ENCODE peak calls at places on chromosomes 16 and 17, in six cellular contexts. One of them, this sample, is unnamed.
A peak's percentile ranks its signal among the peaks of the same experiment; 100 is the strongest.

GRCh38 chr17:75241996-75242460 is 19.4 kb downstream of the GGA3 start:
- DNase-seq in HL-60: no peak
- DNase-seq in WTC11: no peak
- DNase-seq in AG09309: no peak
- DNase-seq in neural crest cell: no peak
- DNase-seq in heart left ventricle: no peak
- DNase-seq in this sample: no peak

GRCh38 chr16:66911801-66912200 is 6.9 kb downstream of the CDH16 start:
- DNase-seq in HL-60: no peak
- DNase-seq in WTC11: no peak
- DNase-seq in AG09309: no peak
- DNase-seq in neural crest cell: no peak
- DNase-seq in heart left ventricle: no peak
- DNase-seq in this sample: no peak

GRCh38 chr16:3187798-3188674 is at the start of gene OR1F1:
- DNase-seq in HL-60: no peak
- DNase-seq in WTC11: peak; percentile 80
- DNase-seq in AG09309: no peak
- DNase-seq in neural crest cell: peak; percentile 35
- DNase-seq in heart left ventricle: no peak
- DNase-seq in this sample: no peak

GRCh38 chr17:31273511-31273910 is 23.5 kb downstream of the OMG start:
- DNase-seq in HL-60: no peak
- DNase-seq in WTC11: no peak
- DNase-seq in AG09309: no peak
- DNase-seq in neural crest cell: no peak
- DNase-seq in heart left ventricle: no peak
- DNase-seq in this sample: no peak

GRCh38 chr16:57604177-57604576 is 24.3 kb upstream of the ADGRG1 start:
- DNase-seq in HL-60: no peak
- DNase-seq in WTC11: no peak
- DNase-seq in AG09309: no peak
- DNase-seq in neural crest cell: no peak
- DNase-seq in heart left ventricle: no peak
- DNase-seq in this sample: no peak

GRCh38 chr16:27402964-27403600 is 1.1 kb downstream of the IL21R start:
- DNase-seq in HL-60: no peak
- DNase-seq in WTC11: no peak
- DNase-seq in AG09309: no peak
- DNase-seq in neural crest cell: no peak
- DNase-seq in heart left ventricle: no peak
- DNase-seq in this sample: no peak

GRCh38 chr16:11367483-11367906 is 22.2 kb downstream of the RMI2 start:
- DNase-seq in HL-60: no peak
- DNase-seq in WTC11: no peak
- DNase-seq in AG09309: no peak
- DNase-seq in neural crest cell: no peak
- DNase-seq in heart left ventricle: no peak
- DNase-seq in this sample: no peak

GRCh38 chr17:73142763-73143395 is 21.9 kb upstream of the SSTR2 start:
- DNase-seq in HL-60: peak; percentile 84
- DNase-seq in WTC11: no peak
- DNase-seq in AG09309: no peak
- DNase-seq in neural crest cell: no peak
- DNase-seq in heart left ventricle: no peak
- DNase-seq in this sample: no peak

GRCh38 chr17:30093463-30094147 is 23.0 kb upstream of the NSRP1 start:
- DNase-seq in HL-60: peak; percentile 64
- DNase-seq in WTC11: peak; percentile 72
- DNase-seq in AG09309: no peak
- DNase-seq in neural crest cell: peak; percentile 79
- DNase-seq in heart left ventricle: peak; percentile 29
- DNase-seq in this sample: peak; percentile 50

GRCh38 chr16:4345439-4346204 is 5.5 kb downstream of the PAM16 start:
- DNase-seq in HL-60: peak; percentile 84
- DNase-seq in WTC11: no peak
- DNase-seq in AG09309: no peak
- DNase-seq in neural crest cell: no peak
- DNase-seq in heart left ventricle: no peak
- DNase-seq in this sample: no peak

GRCh38 chr16:57134982-57135381 is 42.6 kb downstream of the CPNE2 start:
- DNase-seq in HL-60: no peak
- DNase-seq in WTC11: no peak
- DNase-seq in AG09309: no peak
- DNase-seq in neural crest cell: no peak
- DNase-seq in heart left ventricle: no peak
- DNase-seq in this sample: no peak

GRCh38 chr17:59406808-59407381 is 75.4 kb downstream of the YPEL2 start:
- DNase-seq in HL-60: no peak
- DNase-seq in WTC11: no peak
- DNase-seq in AG09309: no peak
- DNase-seq in neural crest cell: no peak
- DNase-seq in heart left ventricle: no peak
- DNase-seq in this sample: no peak

GRCh38 chr16:80711406-80711805 is 93.0 kb downstream of the CDYL2 start:
- DNase-seq in HL-60: no peak
- DNase-seq in WTC11: no peak
- DNase-seq in AG09309: no peak
- DNase-seq in neural crest cell: no peak
- DNase-seq in heart left ventricle: no peak
- DNase-seq in this sample: no peak

GRCh38 chr17:20999044-20999573 is 43.7 kb downstream of the USP22 start:
- DNase-seq in HL-60: no peak
- DNase-seq in WTC11: no peak
- DNase-seq in AG09309: no peak
- DNase-seq in neural crest cell: no peak
- DNase-seq in heart left ventricle: no peak
- DNase-seq in this sample: no peak

GRCh38 chr17:62681939-62682381 is 54.5 kb downstream of the MRC2 start:
- DNase-seq in HL-60: no peak
- DNase-seq in WTC11: no peak
- DNase-seq in AG09309: no peak
- DNase-seq in neural crest cell: no peak
- DNase-seq in heart left ventricle: no peak
- DNase-seq in this sample: no peak

GRCh38 chr16:25633549-25633948 is 58.2 kb upstream of the HS3ST4 start:
- DNase-seq in HL-60: no peak
- DNase-seq in WTC11: no peak
- DNase-seq in AG09309: no peak
- DNase-seq in neural crest cell: no peak
- DNase-seq in heart left ventricle: no peak
- DNase-seq in this sample: no peak

GRCh38 chr17:14299261-14300093 is 1.4 kb upstream of the HS3ST3B1 start:
- DNase-seq in HL-60: peak; percentile 6
- DNase-seq in WTC11: peak; percentile 68
- DNase-seq in AG09309: no peak
- DNase-seq in neural crest cell: no peak
- DNase-seq in heart left ventricle: no peak
- DNase-seq in this sample: no peak

GRCh38 chr17:59506907-59507726 is 58.3 kb upstream of the DHX40 start:
- DNase-seq in HL-60: no peak
- DNase-seq in WTC11: no peak
- DNase-seq in AG09309: no peak
- DNase-seq in neural crest cell: no peak
- DNase-seq in heart left ventricle: no peak
- DNase-seq in this sample: no peak

GRCh38 chr17:79366988-79367571 is 243.8 kb downstream of the RBFOX3 start:
- DNase-seq in HL-60: no peak
- DNase-seq in WTC11: no peak
- DNase-seq in AG09309: no peak
- DNase-seq in neural crest cell: no peak
- DNase-seq in heart left ventricle: no peak
- DNase-seq in this sample: no peak

GRCh38 chr17:75681289-75681688 is 14.2 kb downstream of the SAP30BP start:
- DNase-seq in HL-60: no peak
- DNase-seq in WTC11: no peak
- DNase-seq in AG09309: no peak
- DNase-seq in neural crest cell: no peak
- DNase-seq in heart left ventricle: no peak
- DNase-seq in this sample: no peak

GRCh38 chr17:40551091-40551873 is 14.0 kb downstream of the CCR7 start:
- DNase-seq in HL-60: no peak
- DNase-seq in WTC11: peak; percentile 6
- DNase-seq in AG09309: peak; percentile 100
- DNase-seq in neural crest cell: no peak
- DNase-seq in heart left ventricle: peak; percentile 66
- DNase-seq in this sample: no peak

GRCh38 chr17:47325176-47325575 is 1.4 kb downstream of the EFCAB13 start:
- DNase-seq in HL-60: no peak
- DNase-seq in WTC11: no peak
- DNase-seq in AG09309: no peak
- DNase-seq in neural crest cell: no peak
- DNase-seq in heart left ventricle: no peak
- DNase-seq in this sample: no peak

GRCh38 chr17:47320879-47321502 is 2.8 kb upstream of the EFCAB13 start:
- DNase-seq in HL-60: no peak
- DNase-seq in WTC11: no peak
- DNase-seq in AG09309: no peak
- DNase-seq in neural crest cell: no peak
- DNase-seq in heart left ventricle: no peak
- DNase-seq in this sample: no peak

GRCh38 chr17:47324224-47325020 is 667 bp downstream of the EFCAB13 start:
- DNase-seq in HL-60: peak; percentile 60
- DNase-seq in WTC11: peak; percentile 61
- DNase-seq in AG09309: no peak
- DNase-seq in neural crest cell: no peak
- DNase-seq in heart left ventricle: peak; percentile 67
- DNase-seq in this sample: no peak

GRCh38 chr17:47318197-47318918 is 5.4 kb upstream of the EFCAB13 start:
- DNase-seq in HL-60: no peak
- DNase-seq in WTC11: no peak
- DNase-seq in AG09309: no peak
- DNase-seq in neural crest cell: no peak
- DNase-seq in heart left ventricle: no peak
- DNase-seq in this sample: no peak

GRCh38 chr17:47323382-47324223 is at the start of gene EFCAB13:
- DNase-seq in HL-60: peak; percentile 30
- DNase-seq in WTC11: peak; percentile 96
- DNase-seq in AG09309: no peak
- DNase-seq in neural crest cell: peak; percentile 84
- DNase-seq in heart left ventricle: peak; percentile 90
- DNase-seq in this sample: peak; percentile 41
- TF ChIP-seq CTCF in HL-60: no peak
- TF ChIP-seq CTCF in WTC11: no peak
- TF ChIP-seq CTCF in AG09309: peak; percentile 7
- TF ChIP-seq CTCF in neural crest cell: peak; percentile 21
- TF ChIP-seq CTCF in heart left ventricle: peak; percentile 31
- TF ChIP-seq CTCF in this sample: no peak

GRCh38 chr16:1058216-1058615 is 14.3 kb upstream of the SSTR5 start:
- DNase-seq in HL-60: no peak
- DNase-seq in WTC11: no peak
- DNase-seq in AG09309: no peak
- DNase-seq in neural crest cell: peak; percentile 29
- DNase-seq in heart left ventricle: no peak
- DNase-seq in this sample: no peak

GRCh38 chr16:1059310-1059709 is 13.2 kb upstream of the SSTR5 start:
- DNase-seq in HL-60: no peak
- DNase-seq in WTC11: no peak
- DNase-seq in AG09309: no peak
- DNase-seq in neural crest cell: no peak
- DNase-seq in heart left ventricle: no peak
- DNase-seq in this sample: no peak

GRCh38 chr16:1055557-1055924 is 17.0 kb upstream of the SSTR5 start:
- DNase-seq in HL-60: no peak
- DNase-seq in WTC11: no peak
- DNase-seq in AG09309: no peak
- DNase-seq in neural crest cell: no peak
- DNase-seq in heart left ventricle: no peak
- DNase-seq in this sample: no peak

GRCh38 chr16:1056196-1056595 is 16.4 kb upstream of the SSTR5 start:
- DNase-seq in HL-60: no peak
- DNase-seq in WTC11: no peak
- DNase-seq in AG09309: no peak
- DNase-seq in neural crest cell: no peak
- DNase-seq in heart left ventricle: no peak
- DNase-seq in this sample: no peak

DNA sequence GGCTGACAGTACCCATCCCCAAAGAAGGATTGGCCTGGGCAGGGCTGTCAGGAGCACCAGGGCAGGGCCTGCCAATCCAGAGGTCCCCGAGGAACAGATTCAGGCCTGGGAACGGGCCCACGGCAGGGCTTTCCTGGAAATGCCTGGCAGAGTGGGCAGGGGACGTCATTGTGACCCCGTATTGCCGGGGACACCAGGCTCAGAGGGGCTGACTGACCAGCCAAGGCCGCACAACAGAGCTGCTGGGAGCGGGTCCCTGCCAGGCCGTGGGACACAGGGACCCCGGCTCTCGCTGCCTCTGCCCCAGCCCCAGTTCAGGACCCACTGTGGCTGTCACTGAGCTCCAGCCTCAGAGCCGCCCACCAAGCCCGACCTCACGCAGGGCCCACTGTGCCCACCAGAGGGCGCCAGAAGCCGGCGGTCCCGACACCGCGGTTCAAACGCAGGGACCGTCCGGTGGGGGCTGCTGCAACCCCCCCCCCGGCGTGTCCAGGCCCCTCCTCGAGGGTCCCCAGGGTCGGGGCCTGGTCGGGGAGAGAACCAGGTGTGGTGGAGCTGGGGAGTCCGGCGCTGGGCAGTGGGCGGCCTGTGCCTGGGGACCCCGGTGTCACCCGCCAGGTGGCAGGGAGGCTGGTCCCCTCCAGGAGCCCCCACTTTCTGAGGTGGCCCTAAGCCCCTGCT is 15.2 kb upstream of the SSTR5 start:
- DNase-seq in HL-60: peak; percentile 12
- DNase-seq in WTC11: peak; percentile 81
- DNase-seq in AG09309: no peak
- DNase-seq in neural crest cell: peak; percentile 85
- DNase-seq in heart left ventricle: no peak
- DNase-seq in this sample: peak; percentile 82
- TF ChIP-seq CTCF in HL-60: peak; percentile 17
- TF ChIP-seq CTCF in WTC11: peak; percentile 93
- TF ChIP-seq CTCF in AG09309: peak; percentile 79
- TF ChIP-seq CTCF in neural crest cell: peak; percentile 86
- TF ChIP-seq CTCF in heart left ventricle: peak; percentile 86
- TF ChIP-seq CTCF in this sample: peak; percentile 28

GRCh38 chr16:23739516-23739915 is 15.3 kb upstream of the CHP2 start:
- DNase-seq in HL-60: no peak
- DNase-seq in WTC11: no peak
- DNase-seq in AG09309: no peak
- DNase-seq in neural crest cell: no peak
- DNase-seq in heart left ventricle: no peak
- DNase-seq in this sample: no peak

GRCh38 chr16:23745263-23745662 is 9.6 kb upstream of the CHP2 start:
- DNase-seq in HL-60: no peak
- DNase-seq in WTC11: no peak
- DNase-seq in AG09309: no peak
- DNase-seq in neural crest cell: no peak
- DNase-seq in heart left ventricle: no peak
- DNase-seq in this sample: no peak

GRCh38 chr16:23748630-23749029 is 6.2 kb upstream of the CHP2 start:
- DNase-seq in HL-60: no peak
- DNase-seq in WTC11: no peak
- DNase-seq in AG09309: no peak
- DNase-seq in neural crest cell: no peak
- DNase-seq in heart left ventricle: no peak
- DNase-seq in this sample: no peak

GRCh38 chr16:23742761-23743160 is 12.1 kb upstream of the CHP2 start:
- DNase-seq in HL-60: no peak
- DNase-seq in WTC11: no peak
- DNase-seq in AG09309: no peak
- DNase-seq in neural crest cell: no peak
- DNase-seq in heart left ventricle: no peak
- DNase-seq in this sample: no peak
- TF ChIP-seq CTCF in HL-60: no peak
- TF ChIP-seq CTCF in WTC11: no peak
- TF ChIP-seq CTCF in AG09309: no peak
- TF ChIP-seq CTCF in neural crest cell: no peak
- TF ChIP-seq CTCF in heart left ventricle: no peak
- TF ChIP-seq CTCF in this sample: no peak

GRCh38 chr16:88824256-88825077 is 12.7 kb upstream of the APRT start:
- DNase-seq in HL-60: no peak
- DNase-seq in WTC11: no peak
- DNase-seq in AG09309: no peak
- DNase-seq in neural crest cell: no peak
- DNase-seq in heart left ventricle: no peak
- DNase-seq in this sample: no peak
- TF ChIP-seq CTCF in HL-60: no peak
- TF ChIP-seq CTCF in WTC11: no peak
- TF ChIP-seq CTCF in AG09309: no peak
- TF ChIP-seq CTCF in neural crest cell: no peak
- TF ChIP-seq CTCF in heart left ventricle: no peak
- TF ChIP-seq CTCF in this sample: no peak